ENCODE peak calls at places on chromosomes 11 and 22, in nine cellular contexts. I is tibial artery; H is CD4-positive, alpha-beta T cell; X is hepatocyte; M is endodermal cell; K is heart right ventricle; P is PC-9; B is SK-N-SH; L is AG04450. G is an unnamed sample.

GRCh38 chr11:82832983-82833382 is 67.2 kb downstream of the PRCP start:
- DNase-seq in H (no peak), L (no peak), I (no peak), K (no peak), X (no peak), B (no peak), P (no peak), M (no peak), G (no peak)

GRCh38 chr11:76709259-76709658 is 38.7 kb upstream of the LRRC32 start:
- DNase-seq in M (no peak), H (no peak), I (no peak), P (no peak), L (no peak), B (no peak), K (no peak), X (no peak), G (no peak)

GRCh38 chr11:3831378-3832239 is 9.2 kb downstream of the RHOG start:
- DNase-seq in M (no peak), I (no peak), H (no peak), X (no peak), B (no peak), K (peak), L (no peak), P (no peak), G (no peak)

GRCh38 chr11:93838967-93839366 is 11.5 kb downstream of the VSTM5 start:
- DNase-seq in M (peak), H (no peak), L (no peak), I (no peak), K (no peak), B (no peak), X (no peak), P (no peak), G (peak)

GRCh38 chr11:3219281-3219892 is 774 bp upstream of the MRGPRG start:
- DNase-seq in M (peak), B (no peak), P (no peak), I (peak), K (no peak), H (no peak), X (no peak), L (no peak), G (no peak)

GRCh38 chr22:46370584-46371373 is 35.3 kb downstream of the TRMU start:
- DNase-seq in L (no peak), X (peak), B (no peak), I (no peak), K (no peak), M (no peak), P (no peak), H (no peak), G (no peak)

GRCh38 chr11:119109843-119110242 is 2.7 kb downstream of the C2CD2L start:
- DNase-seq in L (no peak), I (no peak), K (no peak), P (peak), M (no peak), B (no peak), H (no peak), X (no peak), G (no peak)

GRCh38 chr11:119721129-119722120 is 7.6 kb downstream of the NECTIN1 start:
- DNase-seq in X (no peak), K (peak), I (no peak), B (peak), M (peak), L (no peak), P (no peak), H (no peak), G (peak)

GRCh38 chr11:67375320-67376021 is 2.1 kb upstream of the CLCF1 start:
- DNase-seq in M (peak), I (no peak), P (no peak), B (no peak), H (no peak), K (no peak), X (no peak), L (no peak), G (peak)

GRCh38 chr11:67376022-67376386 is 2.6 kb upstream of the CLCF1 start:
- DNase-seq in I (no peak), L (no peak), M (no peak), H (no peak), K (no peak), X (no peak), P (no peak), B (no peak), G (no peak)

GRCh38 chr11:67378544-67378943 is 5.1 kb upstream of the CLCF1 start:
- DNase-seq in B (no peak), I (no peak), H (no peak), M (no peak), L (no peak), X (no peak), P (no peak), K (no peak), G (no peak)

GRCh38 chr11:67376421-67376820 is 3.0 kb upstream of the CLCF1 start:
- DNase-seq in P (no peak), B (no peak), H (no peak), M (peak), X (no peak), I (no peak), L (no peak), K (no peak), G (peak)

GRCh38 chr11:67376873-67377808 is 3.7 kb upstream of the CLCF1 start:
- DNase-seq in B (no peak), X (no peak), K (no peak), M (peak), L (no peak), H (no peak), P (peak), I (no peak), G (no peak)
- H3K27ac ChIP-seq in B (no peak), X (peak), K (no peak), M (no peak), L (no peak), H (no peak), P (peak), I (no peak), G (no peak)

GRCh38 chr11:70742553-70743291 is 344.4 kb downstream of the CTTN start:
- DNase-seq in H (no peak), L (no peak), P (no peak), K (no peak), I (no peak), X (peak), M (peak), B (peak), G (peak)
- TF ChIP-seq CTCF in H (no peak), L (no peak), P (no peak), K (no peak), I (no peak), X (no peak), M (no peak), B (no peak), G (peak)

DNA sequence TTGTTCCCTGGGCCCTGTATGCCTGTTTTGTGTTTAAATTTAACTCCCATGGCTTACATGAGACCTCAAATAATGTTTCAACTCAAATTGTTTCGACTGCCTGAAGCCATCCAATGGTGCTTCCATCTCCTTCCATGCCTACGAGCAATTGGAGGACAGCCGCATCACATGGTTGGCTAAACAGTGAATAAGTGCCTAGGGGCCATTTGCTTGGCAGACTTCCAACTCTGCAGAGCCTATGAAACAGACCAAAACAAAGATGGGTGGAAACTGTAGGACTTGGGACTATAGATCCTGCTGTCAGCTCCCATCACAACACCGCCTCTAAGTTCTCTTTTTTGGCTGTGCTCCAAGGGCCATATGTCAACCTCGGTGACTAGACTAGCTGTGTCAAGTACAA is 84.1 kb downstream of the PARVA start:
- DNase-seq in X (peak), B (peak), I (no peak), K (no peak), P (no peak), M (peak), L (no peak), H (no peak), G (no peak)
- H3K27ac ChIP-seq in X (no peak), B (peak), I (no peak), K (no peak), P (no peak), M (no peak), L (no peak), H (no peak), G (no peak)

GRCh38 chr11:36009469-36009868 is 65.6 kb downstream of the LDLRAD3 start:
- DNase-seq in P (peak), M (no peak), L (no peak), K (no peak), B (no peak), I (no peak), H (no peak), X (no peak), G (no peak)
- TF ChIP-seq CTCF in P (no peak), M (no peak), L (no peak), K (no peak), B (no peak), I (no peak), H (no peak), X (no peak), G (no peak)

GRCh38 chr22:19621372-19622060 is 92.8 kb upstream of the SEPTIN5 start:
- DNase-seq in K (no peak), H (no peak), L (no peak), I (no peak), P (no peak), X (no peak), B (no peak), M (peak), G (peak)

GRCh38 chr22:19619144-19620009 is 94.9 kb upstream of the SEPTIN5 start:
- DNase-seq in I (no peak), B (no peak), K (no peak), H (no peak), M (no peak), X (no peak), L (no peak), P (no peak), G (no peak)

GRCh38 chr22:19625331-19626041 is 88.8 kb upstream of the SEPTIN5 start:
- DNase-seq in P (no peak), H (no peak), K (no peak), B (no peak), X (no peak), I (no peak), L (no peak), M (no peak), G (no peak)

GRCh38 chr22:19620742-19621371 is 93.4 kb upstream of the SEPTIN5 start:
- DNase-seq in H (no peak), L (no peak), M (no peak), X (no peak), I (no peak), P (no peak), K (no peak), B (no peak), G (no peak)

DNA sequence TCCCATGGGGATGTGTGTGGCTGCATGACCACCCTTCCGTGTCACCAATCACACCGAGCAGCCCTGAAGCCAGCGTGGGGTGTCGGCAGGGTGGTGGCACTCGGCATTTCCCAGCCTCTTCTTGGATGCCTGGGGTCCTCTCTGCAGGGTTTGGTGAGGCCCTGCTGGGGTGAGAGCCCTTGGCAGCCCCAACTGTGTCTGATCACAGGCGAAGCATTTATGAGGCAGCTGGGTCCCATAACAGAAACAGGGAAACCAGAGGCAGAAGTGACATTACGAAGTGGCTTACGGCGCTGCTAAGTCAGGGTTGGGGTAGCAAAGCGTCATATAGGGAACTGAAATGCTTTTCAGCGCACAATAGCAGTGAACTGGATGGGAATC is 92.3 kb upstream of the SEPTIN5 start:
- DNase-seq in I (no peak), H (no peak), M (no peak), L (no peak), P (no peak), K (no peak), B (no peak), X (no peak), G (no peak)
- H3K27ac ChIP-seq in I (no peak), H (no peak), M (no peak), L (no peak), P (no peak), K (peak), B (no peak), X (no peak), G (peak)

GRCh38 chr22:37571258-37571991 is 8.5 kb downstream of the LGALS2 start:
- DNase-seq in L (no peak), P (peak), M (no peak), H (no peak), X (peak), B (peak), I (no peak), K (no peak), G (peak)
- TF ChIP-seq CTCF in L (peak), P (peak), M (peak), H (no peak), X (no peak), B (peak), I (no peak), K (no peak), G (no peak)

DNA sequence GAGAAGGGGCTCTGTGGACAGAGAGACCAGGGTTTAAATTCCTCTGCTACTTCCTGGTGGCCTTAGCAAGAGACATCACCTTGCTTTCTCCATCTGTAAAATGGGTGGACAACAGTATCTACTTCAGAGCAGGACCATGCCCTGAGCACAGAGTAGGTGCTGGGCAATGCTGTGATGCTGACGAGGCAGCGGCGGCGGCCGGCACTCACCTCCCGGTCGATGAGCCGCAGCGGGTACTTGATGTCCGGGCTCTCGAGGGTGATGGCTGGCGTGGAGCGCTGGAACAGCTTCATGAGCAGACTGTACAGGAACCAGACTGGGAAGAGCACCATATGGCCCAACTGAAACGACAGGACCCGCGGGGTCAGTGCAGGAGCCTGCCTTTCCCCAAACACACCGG is 3.9 kb downstream of the ATP5MGL start:
- DNase-seq in X (no peak), P (no peak), L (no peak), M (no peak), K (no peak), I (no peak), H (no peak), B (no peak), G (no peak)
- H3K27ac ChIP-seq in X (no peak), P (peak), L (no peak), M (no peak), K (peak), I (peak), H (no peak), B (no peak), G (no peak)

GRCh38 chr22:29302402-29302680 is 4.1 kb upstream of the GAS2L1 start:
- DNase-seq in X (no peak), B (no peak), K (no peak), M (no peak), L (no peak), P (no peak), I (no peak), H (no peak), G (no peak)

GRCh38 chr22:29302681-29303465 is 3.6 kb upstream of the GAS2L1 start:
- DNase-seq in H (no peak), K (no peak), M (peak), X (no peak), I (no peak), B (peak), L (no peak), P (no peak), G (peak)

GRCh38 chr22:29300807-29301601 is 5.4 kb upstream of the GAS2L1 start:
- DNase-seq in L (no peak), I (no peak), M (peak), H (no peak), P (no peak), X (no peak), B (peak), K (no peak), G (peak)

GRCh38 chr22:29300467-29300806 is 6.0 kb upstream of the GAS2L1 start:
- DNase-seq in L (no peak), I (no peak), B (no peak), H (no peak), K (no peak), M (no peak), X (no peak), P (no peak), G (no peak)

DNA sequence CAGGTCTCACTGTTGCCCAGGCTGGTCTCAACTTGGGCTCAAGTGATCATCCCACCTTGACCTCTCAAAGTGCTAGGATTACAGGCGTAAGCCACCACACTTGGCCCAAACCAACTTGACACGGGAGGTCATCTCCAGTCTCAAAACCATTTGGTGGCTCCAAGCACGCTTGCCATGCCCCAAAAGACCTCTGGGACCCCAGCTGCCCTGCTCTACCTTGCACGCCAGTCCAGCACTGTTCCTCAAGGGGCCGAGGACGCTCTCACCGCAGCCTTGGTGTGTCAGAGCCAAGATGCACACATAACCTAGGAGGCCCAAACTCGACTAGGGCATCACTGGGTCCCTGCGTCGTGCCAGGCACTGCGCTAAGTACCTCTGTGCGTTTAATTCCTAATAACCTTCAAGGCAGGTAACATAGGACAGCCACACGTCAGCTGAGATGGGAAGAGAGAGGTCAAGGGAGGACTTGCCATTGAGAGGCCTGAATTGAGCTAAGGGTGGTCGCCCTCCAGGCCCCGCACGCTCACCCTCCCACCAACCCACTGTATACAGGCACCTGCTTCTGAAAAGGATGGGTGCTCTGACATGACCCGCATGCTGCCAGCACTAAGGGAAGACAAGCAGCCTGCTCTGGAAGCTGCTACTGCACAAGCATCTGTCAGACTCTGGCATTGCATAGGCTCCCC is 4.6 kb upstream of the GAS2L1 start:
- DNase-seq in B (peak), X (no peak), P (no peak), L (no peak), K (no peak), M (peak), H (no peak), I (no peak), G (no peak)
- TF ChIP-seq CTCF in B (no peak), X (no peak), P (no peak), L (no peak), K (no peak), M (no peak), H (no peak), I (no peak), G (no peak)